ENCODE peak calls at places on chromosomes 3 and 15, in five cellular contexts. C is Peyer's patch, A is adrenal gland, W is T follicular helper cell, S is COLO829. F is an unnamed sample.

GRCh38 chr3:77042892-77043291 is 3.0 kb downstream of the ROBO2 start:
- DNase-seq in C (no peak), A (no peak), W (no peak), S (no peak), F (no peak)

GRCh38 chr3:44355634-44356033 is 17.1 kb downstream of the TCAIM start:
- DNase-seq in C (no peak), A (peak), W (no peak), S (peak), F (no peak)

GRCh38 chr15:91887321-91887720 is 33.8 kb downstream of the SLCO3A1 start:
- DNase-seq in C (no peak), A (no peak), W (no peak), S (no peak), F (peak)

GRCh38 chr15:73688455-73688854 is 4.3 kb downstream of the CD276 start:
- DNase-seq in C (no peak), A (peak), W (no peak), S (no peak), F (no peak)

GRCh38 chr3:196793224-196793623 is 53.6 kb downstream of the PAK2 start:
- DNase-seq in C (no peak), A (no peak), W (no peak), S (no peak), F (no peak)

GRCh38 chr3:188959013-188959412 is 212.8 kb upstream of the TPRG1 start:
- DNase-seq in C (no peak), A (peak), W (no peak), S (no peak), F (no peak)

GRCh38 chr3:126835472-126836219 is 131.6 kb downstream of the CHCHD6 start:
- DNase-seq in C (no peak), A (no peak), W (no peak), S (no peak), F (no peak)

GRCh38 chr3:30597131-30597768 is 9.2 kb upstream of the TGFBR2 start:
- DNase-seq in C (no peak), A (peak), W (no peak), S (peak), F (peak)

GRCh38 chr3:39141211-39141995 is 12.0 kb downstream of the CSRNP1 start:
- DNase-seq in C (peak), A (peak), W (no peak), S (no peak), F (no peak)

GRCh38 chr15:74369084-74369745 is 1.8 kb upstream of the CYP11A1 start:
- DNase-seq in C (peak), A (peak), W (no peak), S (no peak), F (no peak)

GRCh38 chr3:71152892-71153265 is 430.6 kb downstream of the FOXP1 start:
- DNase-seq in C (peak), A (no peak), W (no peak), S (no peak), F (no peak)

GRCh38 chr3:98259707-98260106 is 4.3 kb upstream of the OR5H6 start:
- DNase-seq in C (no peak), A (no peak), W (no peak), S (no peak), F (no peak)

GRCh38 chr3:61589856-61590255 is 28.5 kb downstream of the PTPRG start:
- DNase-seq in C (no peak), A (peak), W (no peak), S (no peak), F (no peak)

GRCh38 chr3:141776376-141776775 is 13.2 kb downstream of the GRK7 start:
- DNase-seq in C (no peak), A (no peak), W (no peak), S (no peak), F (no peak)

GRCh38 chr3:114899186-114899931 is 247.7 kb downstream of the ZBTB20 start:
- DNase-seq in C (no peak), A (peak), W (no peak), S (no peak), F (no peak)

GRCh38 chr3:364287-364686 is 167.7 kb downstream of the CHL1 start:
- DNase-seq in C (no peak), A (no peak), W (no peak), S (no peak), F (no peak)

GRCh38 chr15:57216288-57216687 is 160.0 kb upstream of the CGNL1 start:
- DNase-seq in C (no peak), A (peak), W (no peak), S (no peak), F (no peak)

GRCh38 chr15:80424381-80424780 is 20.2 kb downstream of the ARNT2 start:
- DNase-seq in C (no peak), A (no peak), W (no peak), S (no peak), F (no peak)

GRCh38 chr3:59426851-59427565 is 377.2 kb upstream of the CFAP20DC start:
- DNase-seq in C (no peak), A (no peak), W (no peak), S (no peak), F (no peak)

GRCh38 chr3:115092220-115092791 is 54.8 kb downstream of the ZBTB20 start:
- DNase-seq in C (peak), A (peak), W (peak), S (peak), F (peak)

GRCh38 chr3:59873576-59874230 is 823.9 kb upstream of the CFAP20DC start:
- DNase-seq in C (no peak), A (no peak), W (no peak), S (no peak), F (no peak)

GRCh38 chr3:29195055-29195454 is 85.8 kb upstream of the RBMS3 start:
- DNase-seq in C (no peak), A (no peak), W (no peak), S (no peak), F (no peak)

GRCh38 chr3:127671523-127672428 is 976 bp upstream of the ABTB1 start:
- DNase-seq in C (peak), A (peak), W (peak), S (no peak), F (no peak)

GRCh38 chr3:11385329-11385728 is 113.1 kb downstream of the ATG7 start:
- DNase-seq in C (no peak), A (peak), W (no peak), S (peak), F (peak)

GRCh38 chr3:196774191-196774820 is 34.6 kb downstream of the PAK2 start:
- DNase-seq in C (no peak), A (peak), W (no peak), S (no peak), F (no peak)

GRCh38 chr3:6074952-6075351 is 786.0 kb upstream of the GRM7 start:
- DNase-seq in C (no peak), A (no peak), W (no peak), S (no peak), F (no peak)

GRCh38 chr15:77370580-77370979 is 49.3 kb downstream of the PEAK1 start:
- DNase-seq in C (no peak), A (no peak), W (no peak), S (no peak), F (no peak)

GRCh38 chr3:194139085-194139976 is 3.4 kb downstream of the HES1 start:
- DNase-seq in C (no peak), A (peak), W (no peak), S (peak), F (peak)

GRCh38 chr3:192514081-192514753 is 213.1 kb downstream of the FGF12 start:
- DNase-seq in C (no peak), A (no peak), W (no peak), S (peak), F (peak)

GRCh38 chr3:143775401-143775970 is 72.8 kb downstream of the SLC9A9 start:
- DNase-seq in C (no peak), A (peak), W (no peak), S (peak), F (peak)

GRCh38 chr15:70777156-70777926 is 14.0 kb upstream of the UACA start:
- DNase-seq in C (no peak), A (no peak), W (no peak), S (no peak), F (no peak)

GRCh38 chr15:70165811-70166284 is 68.1 kb upstream of the TLE3 start:
- DNase-seq in C (peak), A (peak), W (no peak), S (no peak), F (no peak)

GRCh38 chr3:143514874-143515273 is 333.4 kb downstream of the SLC9A9 start:
- DNase-seq in C (no peak), A (no peak), W (no peak), S (no peak), F (no peak)

GRCh38 chr3:46280105-46280797 is 38.0 kb downstream of the CCR3 start:
- DNase-seq in C (no peak), A (peak), W (no peak), S (no peak), F (peak)

GRCh38 chr3:181691951-181692849 is 19.5 kb upstream of the SOX2 start:
- DNase-seq in C (no peak), A (no peak), W (no peak), S (no peak), F (no peak)

F was measured in foreskin melanocyte.